ENCODE peak calls at places on chromosomes 12 and 14, in six cellular contexts. One of them, this sample, is unnamed.
A peak's percentile ranks its signal among the peaks of the same experiment; 100 is the strongest.

GRCh38 chr14:79972230-79972629 is 239.1 kb downstream of the DIO2 start:
- DNase-seq in activated CD4-positive, alpha-beta T cell treated with anti-CD3 and anti-CD28 coated beads, Interleukin-2, amount 10 ng/mL, durations not matched to agents 7 days and 5 days: no peak
- DNase-seq in OCI-LY7: no peak
- DNase-seq in NCI-H460: no peak
- DNase-seq in iPS-NIHi11: no peak
- DNase-seq in GF-D8: no peak
- DNase-seq in this sample: no peak

GRCh38 chr12:15532364-15532977 is 210.2 kb downstream of the PTPRO start:
- DNase-seq in activated CD4-positive, alpha-beta T cell treated with anti-CD3 and anti-CD28 coated beads, Interleukin-2, amount 10 ng/mL, durations not matched to agents 7 days and 5 days: peak; percentile 71
- DNase-seq in OCI-LY7: peak; percentile 72
- DNase-seq in NCI-H460: peak; percentile 40
- DNase-seq in iPS-NIHi11: peak; percentile 73
- DNase-seq in GF-D8: no peak
- DNase-seq in this sample: peak; percentile 64

GRCh38 chr14:77645520-77646230 is 29.2 kb upstream of the SPTLC2 start:
- DNase-seq in activated CD4-positive, alpha-beta T cell treated with anti-CD3 and anti-CD28 coated beads, Interleukin-2, amount 10 ng/mL, durations not matched to agents 7 days and 5 days: no peak
- DNase-seq in OCI-LY7: no peak
- DNase-seq in NCI-H460: no peak
- DNase-seq in iPS-NIHi11: no peak
- DNase-seq in GF-D8: no peak
- DNase-seq in this sample: no peak

GRCh38 chr14:60639677-60640076 is 9.6 kb downstream of the SIX1 start:
- DNase-seq in activated CD4-positive, alpha-beta T cell treated with anti-CD3 and anti-CD28 coated beads, Interleukin-2, amount 10 ng/mL, durations not matched to agents 7 days and 5 days: no peak
- DNase-seq in OCI-LY7: no peak
- DNase-seq in NCI-H460: no peak
- DNase-seq in iPS-NIHi11: no peak
- DNase-seq in GF-D8: no peak
- DNase-seq in this sample: no peak

GRCh38 chr12:132263061-132263360 is 66.4 kb downstream of the GALNT9 start:
- DNase-seq in activated CD4-positive, alpha-beta T cell treated with anti-CD3 and anti-CD28 coated beads, Interleukin-2, amount 10 ng/mL, durations not matched to agents 7 days and 5 days: no peak
- DNase-seq in OCI-LY7: no peak
- DNase-seq in NCI-H460: no peak
- DNase-seq in iPS-NIHi11: no peak
- DNase-seq in GF-D8: no peak
- DNase-seq in this sample: no peak

GRCh38 chr14:103127861-103128598 is 4.8 kb downstream of the TNFAIP2 start:
- DNase-seq in activated CD4-positive, alpha-beta T cell treated with anti-CD3 and anti-CD28 coated beads, Interleukin-2, amount 10 ng/mL, durations not matched to agents 7 days and 5 days: no peak
- DNase-seq in OCI-LY7: no peak
- DNase-seq in NCI-H460: no peak
- DNase-seq in iPS-NIHi11: no peak
- DNase-seq in GF-D8: no peak
- DNase-seq in this sample: no peak

GRCh38 chr14:37246427-37246829 is 48.7 kb downstream of the MIPOL1 start:
- DNase-seq in activated CD4-positive, alpha-beta T cell treated with anti-CD3 and anti-CD28 coated beads, Interleukin-2, amount 10 ng/mL, durations not matched to agents 7 days and 5 days: no peak
- DNase-seq in OCI-LY7: peak; percentile 50
- DNase-seq in NCI-H460: peak; percentile 51
- DNase-seq in iPS-NIHi11: peak; percentile 38
- DNase-seq in GF-D8: no peak
- DNase-seq in this sample: peak; percentile 21

GRCh38 chr14:43410631-43411030 is 1096.5 kb downstream of the FSCB start:
- DNase-seq in activated CD4-positive, alpha-beta T cell treated with anti-CD3 and anti-CD28 coated beads, Interleukin-2, amount 10 ng/mL, durations not matched to agents 7 days and 5 days: no peak
- DNase-seq in OCI-LY7: no peak
- DNase-seq in NCI-H460: no peak
- DNase-seq in iPS-NIHi11: no peak
- DNase-seq in GF-D8: no peak
- DNase-seq in this sample: no peak

GRCh38 chr14:83867871-83868270 is 1662.1 kb upstream of the FLRT2 start:
- DNase-seq in activated CD4-positive, alpha-beta T cell treated with anti-CD3 and anti-CD28 coated beads, Interleukin-2, amount 10 ng/mL, durations not matched to agents 7 days and 5 days: no peak
- DNase-seq in OCI-LY7: no peak
- DNase-seq in NCI-H460: no peak
- DNase-seq in iPS-NIHi11: no peak
- DNase-seq in GF-D8: no peak
- DNase-seq in this sample: no peak

GRCh38 chr12:108304633-108305032 is 34.5 kb downstream of the CMKLR1 start:
- DNase-seq in activated CD4-positive, alpha-beta T cell treated with anti-CD3 and anti-CD28 coated beads, Interleukin-2, amount 10 ng/mL, durations not matched to agents 7 days and 5 days: no peak
- DNase-seq in OCI-LY7: no peak
- DNase-seq in NCI-H460: no peak
- DNase-seq in iPS-NIHi11: peak; percentile 52
- DNase-seq in GF-D8: no peak
- DNase-seq in this sample: no peak

GRCh38 chr14:50813544-50813863 is 17.5 kb downstream of the NIN start:
- DNase-seq in activated CD4-positive, alpha-beta T cell treated with anti-CD3 and anti-CD28 coated beads, Interleukin-2, amount 10 ng/mL, durations not matched to agents 7 days and 5 days: peak; percentile 42
- DNase-seq in OCI-LY7: peak; percentile 70
- DNase-seq in NCI-H460: no peak
- DNase-seq in iPS-NIHi11: no peak
- DNase-seq in GF-D8: peak; percentile 94
- DNase-seq in this sample: no peak

GRCh38 chr12:27999521-27999920 is 27.0 kb upstream of the PTHLH start:
- DNase-seq in activated CD4-positive, alpha-beta T cell treated with anti-CD3 and anti-CD28 coated beads, Interleukin-2, amount 10 ng/mL, durations not matched to agents 7 days and 5 days: no peak
- DNase-seq in OCI-LY7: no peak
- DNase-seq in NCI-H460: no peak
- DNase-seq in iPS-NIHi11: no peak
- DNase-seq in GF-D8: no peak
- DNase-seq in this sample: no peak

GRCh38 chr14:50060871-50061663 is 55.3 kb downstream of the VCPKMT start:
- DNase-seq in activated CD4-positive, alpha-beta T cell treated with anti-CD3 and anti-CD28 coated beads, Interleukin-2, amount 10 ng/mL, durations not matched to agents 7 days and 5 days: peak; percentile 48
- DNase-seq in OCI-LY7: peak; percentile 41
- DNase-seq in NCI-H460: peak; percentile 61
- DNase-seq in iPS-NIHi11: peak; percentile 50
- DNase-seq in GF-D8: peak; percentile 80
- DNase-seq in this sample: no peak

GRCh38 chr12:15520844-15521243 is 198.5 kb downstream of the PTPRO start:
- DNase-seq in activated CD4-positive, alpha-beta T cell treated with anti-CD3 and anti-CD28 coated beads, Interleukin-2, amount 10 ng/mL, durations not matched to agents 7 days and 5 days: no peak
- DNase-seq in OCI-LY7: no peak
- DNase-seq in NCI-H460: no peak
- DNase-seq in iPS-NIHi11: no peak
- DNase-seq in GF-D8: peak; percentile 8
- DNase-seq in this sample: no peak

GRCh38 chr12:123983822-123984485 is 10.9 kb downstream of the ZNF664 start:
- DNase-seq in activated CD4-positive, alpha-beta T cell treated with anti-CD3 and anti-CD28 coated beads, Interleukin-2, amount 10 ng/mL, durations not matched to agents 7 days and 5 days: peak; percentile 68
- DNase-seq in OCI-LY7: peak; percentile 76
- DNase-seq in NCI-H460: peak; percentile 70
- DNase-seq in iPS-NIHi11: peak; percentile 51
- DNase-seq in GF-D8: no peak
- DNase-seq in this sample: peak; percentile 48

GRCh38 chr14:28766505-28767238 is at the start of gene FOXG1:
- DNase-seq in activated CD4-positive, alpha-beta T cell treated with anti-CD3 and anti-CD28 coated beads, Interleukin-2, amount 10 ng/mL, durations not matched to agents 7 days and 5 days: no peak
- DNase-seq in OCI-LY7: no peak
- DNase-seq in NCI-H460: no peak
- DNase-seq in iPS-NIHi11: peak; percentile 86
- DNase-seq in GF-D8: no peak
- DNase-seq in this sample: no peak

GRCh38 chr14:89851031-89851430 is 103.5 kb downstream of the EFCAB11 start:
- DNase-seq in activated CD4-positive, alpha-beta T cell treated with anti-CD3 and anti-CD28 coated beads, Interleukin-2, amount 10 ng/mL, durations not matched to agents 7 days and 5 days: no peak
- DNase-seq in OCI-LY7: no peak
- DNase-seq in NCI-H460: no peak
- DNase-seq in iPS-NIHi11: no peak
- DNase-seq in GF-D8: no peak
- DNase-seq in this sample: no peak

GRCh38 chr12:49019435-49020317 is 1.1 kb upstream of the PRKAG1 start:
- DNase-seq in activated CD4-positive, alpha-beta T cell treated with anti-CD3 and anti-CD28 coated beads, Interleukin-2, amount 10 ng/mL, durations not matched to agents 7 days and 5 days: peak; percentile 54
- DNase-seq in OCI-LY7: peak; percentile 72
- DNase-seq in NCI-H460: peak; percentile 57
- DNase-seq in iPS-NIHi11: peak; percentile 82
- DNase-seq in GF-D8: peak; percentile 62
- DNase-seq in this sample: peak; percentile 46

GRCh38 chr12:124396544-124397398 is 101.9 kb downstream of the RFLNA start:
- DNase-seq in activated CD4-positive, alpha-beta T cell treated with anti-CD3 and anti-CD28 coated beads, Interleukin-2, amount 10 ng/mL, durations not matched to agents 7 days and 5 days: no peak
- DNase-seq in OCI-LY7: no peak
- DNase-seq in NCI-H460: no peak
- DNase-seq in iPS-NIHi11: no peak
- DNase-seq in GF-D8: no peak
- DNase-seq in this sample: no peak

GRCh38 chr14:69605761-69606160 is 5.6 kb upstream of the SUSD6 start:
- DNase-seq in activated CD4-positive, alpha-beta T cell treated with anti-CD3 and anti-CD28 coated beads, Interleukin-2, amount 10 ng/mL, durations not matched to agents 7 days and 5 days: no peak
- DNase-seq in OCI-LY7: no peak
- DNase-seq in NCI-H460: no peak
- DNase-seq in iPS-NIHi11: no peak
- DNase-seq in GF-D8: no peak
- DNase-seq in this sample: no peak

This sample was measured in MM.1S.